ENCODE peak calls at places on chromosomes 11 and 22, in five cellular contexts. O is WTC11; U is stimulated activated CD4-positive, alpha-beta T cell treated with anti-CD3 and anti-CD28 coated beads, Interleukin-2, amount 100 ng/mL, for 48 hours; B is sciatic nerve; T is anterior cingulate cortex. I is an unnamed sample.

GRCh38 chr11:42770444-42771065 is 541.2 kb upstream of the API5 start:
- DNase-seq in T (no peak), O (peak), U (no peak), B (no peak), I (no peak)

GRCh38 chr11:105609832-105610781 is at the start of gene GRIA4:
- DNase-seq in T (peak), B (peak), O (peak), U (no peak), I (peak)

GRCh38 chr22:23750374-23750743 is 553 bp downstream of the ZNF70 start:
- DNase-seq in O (no peak), U (no peak), T (no peak), B (no peak), I (no peak)

GRCh38 chr22:38017272-38017920 is 33.0 kb upstream of the SOX10 start:
- DNase-seq in U (no peak), O (no peak), T (peak), B (peak), I (peak)

GRCh38 chr11:134736251-134737072 is 324.4 kb upstream of the B3GAT1 start:
- DNase-seq in B (no peak), U (no peak), O (no peak), T (no peak), I (no peak)

GRCh38 chr11:7892059-7892699 is 38.9 kb downstream of the OR10A6 start:
- DNase-seq in T (no peak), U (no peak), B (no peak), O (no peak), I (no peak)

GRCh38 chr22:25762147-25762546 is 20.2 kb downstream of the MYO18B start:
- DNase-seq in T (no peak), O (no peak), B (no peak), U (no peak), I (no peak)

GRCh38 chr11:124123587-124123986 is 8.3 kb downstream of the VWA5A start:
- DNase-seq in B (no peak), T (no peak), U (no peak), O (peak), I (no peak)

GRCh38 chr11:117458275-117459120 is 130.8 kb downstream of the CEP164 start:
- DNase-seq in T (no peak), B (peak), O (no peak), U (peak), I (no peak)

GRCh38 chr11:905952-906351 is 4.7 kb downstream of the CHID1 start:
- DNase-seq in B (no peak), T (no peak), O (no peak), U (no peak), I (no peak)

GRCh38 chr11:122863704-122864326 is 18.7 kb upstream of the JHY start:
- DNase-seq in T (no peak), O (peak), U (no peak), B (peak), I (no peak)

I was measured in sigmoid colon.